ENCODE peak calls at places on chromosomes 5 and 9, in eight cellular contexts. P, W, Q, V, D, O, T and B are unnamed samples.

GRCh38 chr9:135827866-135828580 is 79.3 kb downstream of the CAMSAP1 start:
- DNase-seq in P (no peak), W (no peak), Q (no peak), V (no peak), D (no peak), O (no peak), T (no peak), B (no peak)

GRCh38 chr9:36862206-36863145 is 171.6 kb downstream of the PAX5 start:
- DNase-seq in P (peak; percentile 60), W (peak; percentile 46), Q (peak; percentile 47), V (peak; percentile 47), D (peak; percentile 38), O (no peak), T (no peak), B (no peak)

GRCh38 chr5:126683912-126684311 is 83.2 kb downstream of the PHAX start:
- DNase-seq in P (no peak), W (no peak), Q (no peak), V (no peak), D (no peak), O (no peak), T (no peak), B (no peak)

GRCh38 chr5:168947212-168947868 is 353.6 kb downstream of the SLIT3 start:
- DNase-seq in P (peak; percentile 50), W (peak; percentile 48), Q (no peak), V (peak; percentile 30), D (no peak), O (peak; percentile 20), T (no peak), B (no peak)

GRCh38 chr9:85258823-85259370 is 482.9 kb downstream of the AGTPBP1 start:
- DNase-seq in P (peak; percentile 50), W (peak; percentile 7), Q (peak; percentile 76), V (peak; percentile 20), D (peak; percentile 63), O (peak; percentile 3), T (no peak), B (peak; percentile 21)

GRCh38 chr5:54484219-54484894 is 28.9 kb downstream of the HSPB3 start:
- DNase-seq in P (no peak), W (no peak), Q (no peak), V (no peak), D (no peak), O (no peak), T (no peak), B (no peak)

GRCh38 chr5:77985247-77985646 is 209.1 kb upstream of the TBCA start:
- DNase-seq in P (no peak), W (no peak), Q (no peak), V (no peak), D (no peak), O (no peak), T (no peak), B (no peak)

GRCh38 chr9:136690104-136690840 is 3.0 kb upstream of the AGPAT2 start:
- DNase-seq in P (no peak), W (no peak), Q (no peak), V (no peak), D (no peak), O (no peak), T (no peak), B (no peak)

GRCh38 chr9:92934321-92934720 is 13.0 kb upstream of the FGD3 start:
- DNase-seq in P (no peak), W (peak; percentile 52), Q (no peak), V (no peak), D (peak; percentile 10), O (no peak), T (no peak), B (no peak)

GRCh38 chr9:90204128-90204838 is 438.3 kb downstream of the DIRAS2 start:
- DNase-seq in P (no peak), W (no peak), Q (no peak), V (no peak), D (no peak), O (no peak), T (no peak), B (no peak)

GRCh38 chr9:137267933-137268355 is 9.6 kb upstream of the TOR4A start:
- DNase-seq in P (no peak), W (no peak), Q (no peak), V (peak; percentile 68), D (no peak), O (no peak), T (no peak), B (no peak)

GRCh38 chr9:34125681-34126206 is 754 bp downstream of the DCAF12 start:
- DNase-seq in P (peak; percentile 44), W (peak; percentile 18), Q (no peak), V (peak; percentile 26), D (no peak), O (no peak), T (no peak), B (no peak)